ENCODE peak calls at places on chromosome X, in seven cellular contexts. T, N, H, U, L, S and D are unnamed samples.

GRCh38 chrX:69309074-69309792 is 144.0 kb upstream of the PJA1 start:
- DNase-seq in H (no peak), N (no peak), L (no peak), U (no peak), S (no peak), T (no peak), D (no peak)

GRCh38 chrX:67726028-67726427 is 182.2 kb downstream of the AR start:
- DNase-seq in S (no peak), H (no peak), T (no peak), U (no peak), L (no peak), N (no peak), D (no peak)

GRCh38 chrX:63889001-63889400 is 104.0 kb upstream of the ARHGEF9 start:
- DNase-seq in S (no peak), H (peak), U (no peak), N (no peak), T (no peak), L (no peak), D (no peak)

GRCh38 chrX:155888139-155888538 is 7.0 kb downstream of the VAMP7 start:
- DNase-seq in S (no peak), H (peak), T (peak), L (peak), N (no peak), U (no peak), D (no peak)

GRCh38 chrX:13093489-13094140 is 49.2 kb upstream of the FAM9C start:
- DNase-seq in N (no peak), L (no peak), H (no peak), T (peak), U (no peak), S (no peak), D (no peak)

GRCh38 chrX:149757206-149758067 is 16.4 kb upstream of the HSFX1 start:
- DNase-seq in L (no peak), H (no peak), T (no peak), N (no peak), S (no peak), U (no peak), D (no peak)

GRCh38 chrX:67480789-67481188 is 63.0 kb upstream of the AR start:
- DNase-seq in H (no peak), N (no peak), U (no peak), S (no peak), T (no peak), L (no peak), D (no peak)

GRCh38 chrX:150507251-150507856 is 61.1 kb upstream of the MTM1 start:
- DNase-seq in T (peak), S (no peak), H (no peak), N (no peak), L (peak), U (peak), D (peak)

GRCh38 chrX:98194036-98194435 is 1310.3 kb downstream of the RPA4 start:
- DNase-seq in H (no peak), L (peak), U (no peak), N (no peak), S (no peak), T (no peak), D (no peak)

GRCh38 chrX:2714551-2714950 is 23.5 kb downstream of the CD99 start:
- DNase-seq in N (no peak), H (no peak), S (no peak), U (no peak), T (peak), L (no peak), D (no peak)

GRCh38 chrX:140762061-140762460 is 52.5 kb downstream of the LINC00632 start:
- DNase-seq in U (peak), L (peak), T (peak), S (no peak), N (peak), H (peak), D (peak)

GRCh38 chrX:114842181-114842580 is 175.2 kb downstream of the IL13RA2 start:
- DNase-seq in H (no peak), L (no peak), T (no peak), U (no peak), N (no peak), S (no peak), D (no peak)

GRCh38 chrX:104335765-104336164 is 81.0 kb upstream of the ESX1 start:
- DNase-seq in H (peak), N (no peak), L (peak), T (no peak), S (no peak), U (no peak), D (no peak)

GRCh38 chrX:3815896-3816664 is 102.6 kb upstream of the PRKX start:
- DNase-seq in T (peak), U (peak), H (peak), L (peak), N (peak), S (no peak), D (peak)

GRCh38 chrX:153460826-153461225 is 9.6 kb downstream of the HAUS7 start:
- DNase-seq in L (peak), N (peak), S (no peak), T (peak), U (peak), H (peak), D (peak)